ENCODE peak calls at places on chromosomes 2 and 18, in four cellular contexts. L is endodermal cell, P is K562, X is astrocyte. Q is an unnamed sample.

GRCh38 chr2:237487496-237487895 is 445 bp downstream of the MLPH start:
- DNase-seq in L (no peak), P (no peak), X (no peak), Q (no peak)

GRCh38 chr18:62863629-62864028 is 148.3 kb downstream of the PHLPP1 start:
- DNase-seq in L (no peak), P (no peak), X (peak), Q (peak)

GRCh38 chr18:22324191-22325131 is 93.3 kb downstream of the CTAGE1 start:
- DNase-seq in L (peak), P (no peak), X (peak), Q (peak)

GRCh38 chr2:46200861-46201605 is 96.2 kb upstream of the EPAS1 start:
- DNase-seq in L (peak), P (no peak), X (no peak), Q (no peak)

GRCh38 chr2:125371867-125372266 is 1284.1 kb upstream of the GYPC start:
- DNase-seq in L (no peak), P (no peak), X (no peak), Q (no peak)

GRCh38 chr18:54679318-54680149 is 88.5 kb downstream of the DYNAP start:
- DNase-seq in L (no peak), P (no peak), X (peak), Q (peak)

GRCh38 chr18:9818423-9818734 is 67.4 kb upstream of the TXNDC2 start:
- DNase-seq in L (no peak), P (no peak), X (no peak), Q (no peak)

GRCh38 chr18:30971338-30971956 is 71.1 kb downstream of the DSC3 start:
- DNase-seq in L (no peak), P (peak), X (no peak), Q (peak)

GRCh38 chr2:4130651-4131050 is 427.3 kb downstream of the DCDC2C start:
- DNase-seq in L (no peak), P (no peak), X (no peak), Q (no peak)

GRCh38 chr2:54545700-54546450 is 89.7 kb downstream of the SPTBN1 start:
- DNase-seq in L (no peak), P (no peak), X (peak), Q (no peak)

GRCh38 chr2:70934981-70935380 is 719 bp upstream of the ATP6V1B1 start:
- DNase-seq in L (no peak), P (no peak), X (no peak), Q (no peak)

GRCh38 chr2:226320073-226320948 is 479.3 kb downstream of the IRS1 start:
- DNase-seq in L (no peak), P (no peak), X (no peak), Q (no peak)

GRCh38 chr18:5447442-5447841 is 96.4 kb downstream of the EPB41L3 start:
- DNase-seq in L (no peak), P (no peak), X (no peak), Q (no peak)

GRCh38 chr2:108923019-108923700 is 65.9 kb downstream of the EDAR start:
- DNase-seq in L (peak), P (no peak), X (no peak), Q (no peak)

GRCh38 chr18:58556333-58557012 is 72.4 kb downstream of the ALPK2 start:
- DNase-seq in L (peak), P (no peak), X (no peak), Q (peak)

GRCh38 chr2:132460781-132461180 is 44.2 kb downstream of the GPR39 start:
- DNase-seq in L (no peak), P (no peak), X (peak), Q (no peak)

GRCh38 chr2:84373391-84373790 is 85.7 kb downstream of the SUCLG1 start:
- DNase-seq in L (no peak), P (no peak), X (no peak), Q (no peak)

GRCh38 chr2:134148172-134148571 is 105.7 kb upstream of the MGAT5 start:
- DNase-seq in L (no peak), P (no peak), X (no peak), Q (no peak)

GRCh38 chr2:11397046-11397445 is 52.6 kb upstream of the ROCK2 start:
- DNase-seq in L (peak), P (no peak), X (no peak), Q (no peak)

GRCh38 chr2:175834472-175834871 is 167.6 kb downstream of the LNPK start:
- DNase-seq in L (no peak), P (no peak), X (no peak), Q (no peak)

GRCh38 chr2:127225186-127225960 is 5.3 kb upstream of the CYP27C1 start:
- DNase-seq in L (no peak), P (no peak), X (peak), Q (peak)

GRCh38 chr18:77557030-77557429 is 307.4 kb downstream of the GALR1 start:
- DNase-seq in L (peak), P (no peak), X (no peak), Q (peak)

GRCh38 chr2:146131785-146132184 is 1611.9 kb upstream of the ZEB2 start:
- DNase-seq in L (no peak), P (no peak), X (no peak), Q (no peak)

GRCh38 chr2:45886229-45886663 is 234.8 kb downstream of the PRKCE start:
- DNase-seq in L (no peak), P (no peak), X (no peak), Q (no peak)

GRCh38 chr18:35005963-35006577 is 35.1 kb upstream of the MAPRE2 start:
- DNase-seq in L (peak), P (peak), X (peak), Q (peak)

GRCh38 chr2:189287982-189288494 is 108.5 kb upstream of the COL5A2 start:
- DNase-seq in L (no peak), P (no peak), X (peak), Q (peak)

GRCh38 chr2:152402780-152403388 is 67.9 kb downstream of the FMNL2 start:
- DNase-seq in L (no peak), P (no peak), X (peak), Q (no peak)

GRCh38 chr2:182068811-182069210 is 83.2 kb downstream of the PPP1R1C start:
- DNase-seq in L (no peak), P (no peak), X (no peak), Q (peak)

GRCh38 chr2:11411768-11412448 is 54.1 kb downstream of the E2F6 start:
- DNase-seq in L (peak), P (peak), X (no peak), Q (peak)

GRCh38 chr18:48622911-48623431 is 84.1 kb downstream of the CTIF start:
- DNase-seq in L (peak), P (no peak), X (peak), Q (peak)

GRCh38 chr18:48920408-48921038 is 30.2 kb downstream of the SMAD7 start:
- DNase-seq in L (peak), P (no peak), X (no peak), Q (peak)

GRCh38 chr18:5842653-5843052 is 52.7 kb downstream of the TMEM200C start:
- DNase-seq in L (no peak), P (no peak), X (no peak), Q (peak)

GRCh38 chr2:96507957-96508520 is 2.9 kb upstream of the NEURL3 start:
- DNase-seq in L (peak), P (peak), X (no peak), Q (peak)

GRCh38 chr2:120761164-120761861 is 25.6 kb downstream of the GLI2 start:
- DNase-seq in L (peak), P (no peak), X (no peak), Q (no peak)
- H3K9ac ChIP-seq in L (no peak), P (no peak), X (no peak), Q (no peak)

GRCh38 chr2:73836141-73836943 is 7.6 kb downstream of the STAMBP start:
- DNase-seq in L (no peak), P (no peak), X (no peak), Q (no peak)

GRCh38 chr2:73841912-73842738 is 13.4 kb downstream of the STAMBP start:
- DNase-seq in L (no peak), P (no peak), X (no peak), Q (no peak)

GRCh38 chr2:73839653-73840411 is 11.1 kb downstream of the STAMBP start:
- DNase-seq in L (no peak), P (peak), X (no peak), Q (peak)

GRCh38 chr2:73837847-73838585 is 9.3 kb downstream of the STAMBP start:
- DNase-seq in L (no peak), P (no peak), X (no peak), Q (no peak)

GRCh38 chr2:73838889-73839539 is 10.3 kb downstream of the STAMBP start:
- DNase-seq in L (no peak), P (no peak), X (peak), Q (no peak)
- H3K9ac ChIP-seq in L (no peak), P (no peak), X (peak), Q (no peak)

GRCh38 chr2:69095246-69095645 is 82.3 kb downstream of the ANTXR1 start:
- DNase-seq in L (no peak), P (no peak), X (peak), Q (no peak)

GRCh38 chr2:69099541-69099940 is 86.6 kb downstream of the ANTXR1 start:
- DNase-seq in L (no peak), P (no peak), X (peak), Q (no peak)

GRCh38 chr2:69097908-69098655 is 85.1 kb downstream of the ANTXR1 start:
- DNase-seq in L (no peak), P (no peak), X (peak), Q (no peak)

GRCh38 chr2:69096326-69097095 is 83.5 kb downstream of the ANTXR1 start:
- DNase-seq in L (no peak), P (no peak), X (no peak), Q (no peak)

GRCh38 chr2:69097148-69097610 is 84.2 kb downstream of the ANTXR1 start:
- DNase-seq in L (no peak), P (no peak), X (no peak), Q (no peak)
- H3K9ac ChIP-seq in L (no peak), P (no peak), X (no peak), Q (no peak)

DNA sequence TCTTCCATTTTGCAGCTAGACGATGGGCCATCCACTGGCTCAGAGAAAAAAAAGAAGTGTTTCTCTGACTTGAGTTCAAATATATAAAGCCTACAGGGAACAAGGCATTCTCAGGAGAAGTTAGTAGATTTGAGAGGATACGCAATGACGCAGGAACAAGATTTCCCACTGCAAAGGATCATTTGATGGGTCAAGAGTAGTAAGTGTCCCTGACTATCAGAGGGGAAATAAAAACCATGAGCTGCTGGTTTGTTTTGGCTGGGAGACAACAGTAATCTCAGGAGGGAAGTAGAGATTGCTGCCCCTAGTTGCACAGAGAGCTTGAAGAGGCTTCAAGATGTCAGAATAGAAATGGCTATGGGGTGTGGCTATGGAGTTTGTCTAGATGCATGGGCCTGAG is 22.3 kb upstream of the MYO1B start:
- DNase-seq in L (no peak), P (no peak), X (no peak), Q (no peak)
- H3K9ac ChIP-seq in L (no peak), P (no peak), X (no peak), Q (no peak)

DNA sequence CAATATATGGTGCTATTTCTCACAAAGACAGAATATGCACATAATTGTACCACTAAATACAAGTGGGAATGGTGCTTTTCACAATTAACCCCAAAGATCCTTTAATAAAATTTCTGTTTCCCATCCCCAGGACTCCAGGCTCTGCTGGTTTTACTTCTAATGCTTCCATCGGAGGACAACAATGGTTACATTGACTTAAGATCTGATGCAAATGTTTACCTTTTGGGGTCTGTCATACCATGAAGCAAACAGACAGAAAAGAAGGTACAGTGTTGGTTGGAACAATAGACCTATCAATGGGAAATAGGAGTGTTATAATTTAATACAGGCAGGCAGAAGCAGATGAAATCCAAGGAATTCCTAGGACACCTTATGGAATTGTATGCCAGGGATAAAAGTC is 105.7 kb downstream of the UPP2 start:
- DNase-seq in L (no peak), P (no peak), X (no peak), Q (no peak)
- H3K9ac ChIP-seq in L (no peak), P (no peak), X (no peak), Q (no peak)

Q was measured in mesendoderm.